ENCODE peak calls at places on chromosomes 16 and 17, in four cellular contexts. One of them, this sample, is unnamed. For H4K20me1, the result is how much of the 10 kb centered on the place peaks cover.

GRCh38 chr17:5901731-5902660 is 168.2 kb upstream of the WSCD1 start:
- DNase-seq in HCT116: no peak
- DNase-seq in K562: no peak
- DNase-seq in HepG2: no peak
- DNase-seq in this sample: no peak

GRCh38 chr16:81018496-81018895 is 11.5 kb downstream of the CENPN start:
- DNase-seq in HepG2: no peak
- DNase-seq in K562: no peak
- DNase-seq in HCT116: no peak
- DNase-seq in this sample: no peak

GRCh38 chr17:30241051-30241450 is 5.6 kb upstream of the SLC6A4 start:
- DNase-seq in HepG2: no peak
- DNase-seq in HCT116: no peak
- DNase-seq in K562: no peak
- DNase-seq in this sample: no peak

GRCh38 chr17:44920565-44920940 is 5.3 kb upstream of the GFAP start:
- DNase-seq in K562: no peak
- DNase-seq in HCT116: no peak
- DNase-seq in HepG2: no peak
- DNase-seq in this sample: no peak

GRCh38 chr17:43634681-43635125 is 27.0 kb downstream of the MEOX1 start:
- DNase-seq in K562: no peak
- DNase-seq in HCT116: no peak
- DNase-seq in HepG2: peak
- DNase-seq in this sample: no peak

GRCh38 chr17:7667616-7668406 is 17.1 kb downstream of the ATP1B2 start:
- DNase-seq in HCT116: no peak
- DNase-seq in HepG2: no peak
- DNase-seq in K562: no peak
- DNase-seq in this sample: no peak

GRCh38 chr16:81436381-81436780 is 8.2 kb upstream of the CMIP start:
- DNase-seq in HCT116: no peak
- DNase-seq in HepG2: no peak
- DNase-seq in K562: no peak
- DNase-seq in this sample: no peak

GRCh38 chr17:68296217-68297140 is 5.2 kb downstream of the ARSG start:
- DNase-seq in HepG2: no peak
- DNase-seq in K562: no peak
- DNase-seq in HCT116: no peak
- DNase-seq in this sample: peak

GRCh38 chr16:80935691-80936090 is 71.0 kb downstream of the CMC2 start:
- DNase-seq in HCT116: no peak
- DNase-seq in HepG2: no peak
- DNase-seq in K562: no peak
- DNase-seq in this sample: no peak

GRCh38 chr16:85396879-85397871 is 215.9 kb upstream of the GSE1 start:
- DNase-seq in K562: peak
- DNase-seq in HCT116: no peak
- DNase-seq in HepG2: peak
- DNase-seq in this sample: peak

GRCh38 chr16:424623-425081 is 797 bp upstream of the RAB11FIP3 start:
- DNase-seq in HCT116: no peak
- DNase-seq in K562: no peak
- DNase-seq in HepG2: no peak
- DNase-seq in this sample: no peak
- H2AFZ ChIP-seq in HCT116: peak
- H2AFZ ChIP-seq in K562: peak
- H2AFZ ChIP-seq in HepG2: no peak
- H2AFZ ChIP-seq in this sample: peak

GRCh38 chr17:63834431-63835166 is 7.1 kb upstream of the FTSJ3 start:
- DNase-seq in K562: peak
- DNase-seq in HepG2: peak
- DNase-seq in HCT116: peak
- DNase-seq in this sample: peak
- H4K20me1 ChIP-seq in K562: under half
- H4K20me1 ChIP-seq in HepG2: under half
- H4K20me1 ChIP-seq in HCT116: under half
- H4K20me1 ChIP-seq in this sample: under half

GRCh38 chr16:46848768-46849764 is 18.1 kb upstream of the C16orf87 start:
- DNase-seq in K562: no peak
- DNase-seq in HepG2: no peak
- DNase-seq in HCT116: no peak
- DNase-seq in this sample: no peak
- TF ChIP-seq REST in K562: no peak
- TF ChIP-seq REST in HepG2: no peak
- TF ChIP-seq REST in HCT116: no peak
- TF ChIP-seq REST in this sample: no peak

DNA sequence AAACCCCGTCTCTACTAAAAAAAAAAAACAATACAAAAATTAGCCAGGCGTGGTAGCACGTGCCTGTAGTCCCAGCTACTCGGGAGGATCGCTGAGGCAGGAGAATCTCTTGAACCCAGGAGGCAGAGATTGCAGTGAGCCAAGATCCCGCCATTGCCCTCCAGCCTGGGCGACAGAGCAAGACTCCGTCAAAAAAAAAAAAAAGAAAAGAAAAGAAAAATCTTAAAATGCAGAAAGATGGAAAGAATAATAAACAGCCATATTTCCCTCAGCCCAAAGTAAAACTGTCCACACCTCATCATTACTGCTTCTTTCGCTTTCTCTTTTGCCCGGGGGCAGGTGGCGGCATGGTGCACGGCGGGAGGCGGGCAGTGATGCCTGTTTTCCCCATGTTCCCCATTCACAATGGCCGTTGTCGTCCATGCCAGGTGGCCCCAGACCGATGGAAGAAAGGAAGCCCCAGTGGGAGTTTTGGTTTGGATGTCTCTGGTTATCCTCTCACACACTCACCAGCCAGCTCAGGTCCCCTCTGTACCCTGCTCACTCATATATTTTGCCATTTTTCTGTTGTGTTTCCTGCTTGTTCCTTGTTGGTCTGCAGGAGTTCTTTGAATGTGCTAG is 37.0 kb upstream of the PEMT start:
- DNase-seq in K562: no peak
- DNase-seq in HCT116: no peak
- DNase-seq in HepG2: no peak
- DNase-seq in this sample: no peak
- H2AFZ ChIP-seq in K562: no peak
- H2AFZ ChIP-seq in HCT116: no peak
- H2AFZ ChIP-seq in HepG2: no peak
- H2AFZ ChIP-seq in this sample: peak

DNA sequence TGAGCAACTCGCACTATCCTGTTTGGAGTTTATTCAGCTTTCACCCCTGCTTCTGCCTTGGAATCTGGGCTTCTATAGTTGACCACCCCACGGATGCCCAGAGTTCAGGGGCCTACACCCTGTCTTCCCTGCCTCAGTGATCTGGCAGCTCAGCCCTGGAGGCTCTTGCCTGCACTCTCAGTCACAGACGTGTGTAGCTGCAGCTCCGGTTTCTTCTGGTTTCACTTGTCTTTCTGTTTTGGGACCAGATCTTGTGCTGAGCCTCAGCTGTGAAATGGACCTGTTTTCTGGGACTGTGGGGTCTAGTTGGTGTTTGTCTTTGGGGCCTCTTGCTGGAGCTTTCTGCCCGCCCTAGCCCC is 5.8 kb downstream of the GPT2 start:
- DNase-seq in K562: no peak
- DNase-seq in HCT116: no peak
- DNase-seq in HepG2: no peak
- DNase-seq in this sample: no peak
- H4K20me1 ChIP-seq in K562: under half
- H4K20me1 ChIP-seq in HCT116: under half
- H4K20me1 ChIP-seq in HepG2: half or more
- H4K20me1 ChIP-seq in this sample: half or more

GRCh38 chr16:25111403-25112166 is at the start of gene LCMT1:
- DNase-seq in HCT116: peak
- DNase-seq in HepG2: peak
- DNase-seq in K562: peak
- DNase-seq in this sample: peak
- TF ChIP-seq REST in HCT116: no peak
- TF ChIP-seq REST in HepG2: no peak
- TF ChIP-seq REST in K562: no peak
- TF ChIP-seq REST in this sample: no peak

DNA sequence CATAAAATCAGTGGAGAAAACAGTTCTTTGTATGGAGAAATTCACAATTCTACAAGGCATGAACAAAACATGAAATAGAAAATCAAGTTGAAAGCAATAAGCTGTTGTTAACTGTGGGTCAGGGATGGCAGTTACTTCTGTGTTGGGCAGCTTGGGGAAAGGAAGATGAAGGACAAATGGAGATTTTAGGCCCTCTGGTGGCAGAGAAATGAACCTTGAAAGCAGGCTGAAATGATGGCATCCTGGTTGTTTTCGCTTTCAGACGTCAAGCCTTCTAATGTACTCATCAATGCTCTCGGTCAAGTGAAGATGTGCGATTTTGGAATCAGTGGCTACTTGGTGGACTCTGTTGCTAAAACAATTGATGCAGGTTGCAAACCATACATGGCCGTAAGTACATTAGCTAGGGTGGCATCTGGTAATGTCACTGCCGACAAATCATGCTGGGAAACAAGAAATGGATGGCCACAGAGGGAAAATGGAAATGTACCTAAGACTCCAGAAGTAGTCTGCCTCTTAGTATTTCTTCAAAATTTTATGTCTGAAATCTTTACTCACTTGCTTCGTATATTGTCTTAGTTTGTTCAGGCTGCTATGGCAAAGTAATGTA is 108.9 kb downstream of the MAP2K6 start:
- DNase-seq in K562: peak
- DNase-seq in HCT116: peak
- DNase-seq in HepG2: peak
- DNase-seq in this sample: peak
- H2AFZ ChIP-seq in K562: no peak
- H2AFZ ChIP-seq in HCT116: peak
- H2AFZ ChIP-seq in HepG2: no peak
- H2AFZ ChIP-seq in this sample: no peak

DNA sequence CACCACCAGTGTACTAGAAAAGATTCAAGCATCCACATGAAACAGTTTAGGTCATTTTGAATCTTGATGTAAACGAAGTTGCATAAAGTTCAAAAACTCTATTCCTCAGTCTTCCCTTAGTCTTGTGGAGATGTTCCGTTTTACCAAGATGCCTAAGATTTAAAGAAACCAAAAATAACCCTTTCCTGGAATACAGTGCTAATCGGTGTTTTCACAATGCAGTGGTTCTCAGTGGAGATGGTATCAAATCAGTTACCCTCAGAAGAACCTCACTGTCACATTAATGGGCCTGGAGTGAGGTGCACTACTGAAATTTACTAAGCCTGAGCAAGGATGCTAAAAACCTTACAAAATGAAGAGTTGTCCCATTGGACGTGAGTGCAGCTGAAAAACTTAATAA is 9.1 kb downstream of the PTRH2 start:
- DNase-seq in HepG2: no peak
- DNase-seq in HCT116: no peak
- DNase-seq in K562: no peak
- DNase-seq in this sample: no peak
- H4K20me1 ChIP-seq in HepG2: half or more
- H4K20me1 ChIP-seq in HCT116: half or more
- H4K20me1 ChIP-seq in K562: half or more
- H4K20me1 ChIP-seq in this sample: half or more

DNA sequence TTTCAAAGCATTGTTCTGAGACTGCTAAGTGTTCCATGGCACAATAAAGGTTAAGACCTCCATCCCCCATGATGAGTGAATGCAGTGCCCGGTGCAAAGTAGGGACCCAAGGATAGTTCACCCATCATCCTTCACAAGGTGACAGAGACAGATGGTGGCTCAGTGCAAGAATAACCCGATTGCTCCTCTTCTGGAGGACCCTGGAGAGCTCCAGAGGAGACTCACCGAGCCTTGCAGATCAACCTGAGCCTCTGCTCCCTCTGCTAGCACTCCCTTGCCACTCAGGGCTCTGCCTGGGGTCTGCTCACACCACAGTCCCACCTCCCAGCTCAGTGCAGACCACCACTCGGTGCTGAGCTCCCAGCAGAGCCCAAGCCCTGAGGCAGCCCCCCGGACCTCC is 49.3 kb downstream of the C16orf78 start:
- DNase-seq in HepG2: no peak
- DNase-seq in K562: no peak
- DNase-seq in HCT116: no peak
- DNase-seq in this sample: no peak
- TF ChIP-seq REST in HepG2: no peak
- TF ChIP-seq REST in K562: no peak
- TF ChIP-seq REST in HCT116: peak
- TF ChIP-seq REST in this sample: peak